ENCODE peak calls at places on chromosomes 6 and 20, in seven cellular contexts. K is PC-3, L is HCT116, N is MM.1S, W is neural progenitor cell, Z is hepatocyte, U is GM23338. X is an unnamed sample.

GRCh38 chr6:52558266-52559000 is 18.4 kb downstream of the TRAM2 start:
- DNase-seq in Z (no peak), U (no peak), W (no peak), L (no peak), N (no peak), K (no peak), X (peak; percentile 59)

GRCh38 chr6:75210885-75211739 is 5.3 kb upstream of the COL12A1 start:
- DNase-seq in W (peak; percentile 83), L (no peak), N (peak; percentile 70), Z (peak; percentile 87), K (peak; percentile 74), U (peak; percentile 88), X (peak; percentile 88)

GRCh38 chr6:142300758-142301251 is 1.0 kb upstream of the ADGRG6 start:
- DNase-seq in N (no peak), L (peak; percentile 55), W (peak; percentile 34), U (no peak), K (peak; percentile 94), Z (peak; percentile 36), X (peak; percentile 30)

GRCh38 chr6:6661684-6662083 is 73.2 kb downstream of the LY86 start:
- DNase-seq in U (no peak), L (no peak), W (no peak), Z (peak; percentile 69), N (no peak), K (peak; percentile 17), X (peak; percentile 54)

GRCh38 chr20:61561111-61561830 is 309.2 kb downstream of the CDH4 start:
- DNase-seq in W (no peak), K (no peak), U (no peak), Z (no peak), N (no peak), L (no peak), X (no peak)

GRCh38 chr20:52493177-52493711 is 301.7 kb upstream of the ZFP64 start:
- DNase-seq in Z (peak; percentile 19), U (no peak), K (no peak), L (no peak), N (peak; percentile 33), W (no peak), X (peak; percentile 64)

GRCh38 chr6:6803180-6803978 is 214.9 kb downstream of the LY86 start:
- DNase-seq in K (peak; percentile 97), N (peak; percentile 95), Z (peak; percentile 49), U (no peak), W (no peak), L (peak; percentile 97), X (no peak)

GRCh38 chr6:23325065-23325464 is 755.7 kb downstream of the HDGFL1 start:
- DNase-seq in Z (no peak), U (no peak), N (no peak), K (no peak), L (no peak), W (no peak), X (no peak)

GRCh38 chr20:36932476-36933426 is 18.8 kb downstream of the SAMHD1 start:
- DNase-seq in Z (no peak), W (no peak), L (no peak), N (no peak), U (no peak), K (no peak), X (peak; percentile 19)

GRCh38 chr20:20211274-20211987 is 156.5 kb upstream of the INSM1 start:
- DNase-seq in K (peak; percentile 58), U (no peak), W (no peak), L (no peak), N (no peak), Z (peak; percentile 51), X (peak; percentile 48)

DNA sequence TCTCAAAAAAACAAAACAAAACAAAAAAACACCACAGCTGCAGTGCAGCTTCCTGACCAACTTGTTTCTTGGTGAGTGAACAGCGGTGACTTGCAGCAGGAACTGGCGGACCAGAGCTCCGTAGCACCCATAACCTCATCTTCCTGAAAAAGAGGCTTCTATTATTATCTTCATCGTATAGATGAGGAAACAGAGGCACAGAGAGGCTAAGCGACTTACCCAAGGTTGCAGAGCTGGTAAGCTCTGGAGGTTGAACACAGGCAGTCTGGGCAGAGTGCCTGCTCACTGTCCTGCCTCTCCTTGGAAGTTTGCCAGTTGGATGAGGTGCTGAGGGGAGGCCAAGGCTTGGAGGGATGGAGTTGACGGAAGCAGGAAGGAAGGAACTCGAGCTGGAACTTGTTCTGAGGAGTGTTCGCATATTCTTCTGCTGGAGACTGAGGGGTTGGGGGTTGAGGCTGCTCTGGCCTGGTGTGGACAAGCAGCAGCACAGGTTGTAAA is 47.9 kb upstream of the CCDC167 start:
- DNase-seq in Z (peak; percentile 58), K (peak; percentile 66), W (no peak), N (no peak), L (no peak), U (no peak), X (peak; percentile 53)
- H3K4me2 ChIP-seq in Z (no peak overlapping the region), K (peak overlapping the region; percentile 17), W (no peak overlapping the region), N (no peak overlapping the region), L (peak overlapping the region; percentile 22), U (no peak overlapping the region), X (no peak overlapping the region)

DNA sequence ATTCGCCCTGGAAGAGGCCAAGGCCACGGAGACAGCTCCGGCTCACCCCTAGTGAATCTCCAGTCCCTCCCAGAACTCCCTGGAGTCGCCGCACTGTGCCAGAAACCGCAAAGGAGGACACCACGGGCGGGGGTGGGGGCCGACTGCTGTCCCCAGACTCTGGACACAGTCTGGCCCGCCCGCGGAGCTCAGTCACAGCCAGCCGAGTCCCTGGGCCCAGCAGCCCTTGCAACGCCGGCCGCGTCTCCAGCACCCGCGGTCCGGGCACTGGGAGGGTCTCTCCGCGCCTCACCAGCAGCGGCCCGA is 541 bp downstream of the PEX6 start:
- DNase-seq in L (no peak), N (no peak), K (peak; percentile 32), Z (peak; percentile 62), U (peak; percentile 60), W (peak; percentile 48), X (peak; percentile 65)
- TF ChIP-seq EZH2phosphoT487 in L (no peak), N (no peak), K (no peak), Z (no peak), U (no peak), W (no peak), X (no peak)

GRCh38 chr20:382291-383115 is 1.9 kb downstream of the TRIB3 start:
- DNase-seq in Z (no peak), N (no peak), W (no peak), L (no peak), K (peak; percentile 48), U (no peak), X (no peak)
- TF ChIP-seq EZH2 in Z (no peak), N (no peak), W (no peak), L (no peak), K (no peak), U (no peak), X (no peak)

GRCh38 chr6:115759051-115759450 is 301.6 kb downstream of the FRK start:
- DNase-seq in W (no peak), N (no peak), L (no peak), U (no peak), K (no peak), Z (no peak), X (no peak)
- H3K4me2 ChIP-seq in W (no peak overlapping the region), N (no peak overlapping the region), L (no peak overlapping the region), U (no peak overlapping the region), K (no peak overlapping the region), Z (no peak overlapping the region), X (no peak overlapping the region)

DNA sequence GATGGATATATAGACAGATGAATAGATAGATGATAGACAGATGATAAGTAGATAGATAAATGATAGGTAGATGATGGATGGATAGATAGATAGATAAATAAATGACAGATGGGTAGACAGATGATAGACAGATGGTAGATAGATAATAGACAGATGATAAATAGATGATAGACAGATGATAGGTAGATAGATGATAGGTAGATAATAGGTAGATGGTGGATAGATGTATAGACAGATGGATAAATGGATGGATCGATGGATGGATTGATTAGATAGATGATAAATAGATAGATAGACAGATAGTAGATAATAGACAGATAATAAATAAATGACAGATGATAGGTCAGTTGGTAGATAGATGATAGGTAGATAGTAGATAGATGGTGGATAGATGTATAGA is 212.7 kb downstream of the NFATC2 start:
- DNase-seq in K (no peak), U (no peak), Z (no peak), W (no peak), L (no peak), N (no peak), X (no peak)
- TF ChIP-seq EZH2phosphoT487 in K (no peak), U (no peak), Z (no peak), W (no peak), L (no peak), N (no peak), X (no peak)

GRCh38 chr20:21513181-21513663 is 642 bp downstream of the NKX2-2 start:
- DNase-seq in L (no peak), N (no peak), U (peak; percentile 47), Z (no peak), W (peak; percentile 58), K (no peak), X (peak; percentile 25)
- TF ChIP-seq EZH2 in L (no peak), N (no peak), U (peak; percentile 97), Z (peak; percentile 8), W (peak; percentile 87), K (no peak), X (no peak)

GRCh38 chr6:130467595-130467994 is 101.8 kb downstream of the TMEM200A start:
- DNase-seq in Z (no peak), W (no peak), U (no peak), K (no peak), L (no peak), N (no peak), X (no peak)
- H3K4me2 ChIP-seq in Z (no peak overlapping the region), W (no peak overlapping the region), U (no peak overlapping the region), K (no peak overlapping the region), L (no peak overlapping the region), N (no peak overlapping the region), X (no peak overlapping the region)

GRCh38 chr6:107491791-107492674 is 2.1 kb downstream of the SOBP start:
- DNase-seq in U (no peak), K (no peak), N (no peak), L (no peak), Z (no peak), W (no peak), X (peak; percentile 72)

GRCh38 chr6:107496892-107497684 is 7.2 kb downstream of the SOBP start:
- DNase-seq in Z (no peak), K (no peak), L (no peak), W (no peak), N (no peak), U (no peak), X (no peak)

GRCh38 chr6:107496041-107496440 is 6.1 kb downstream of the SOBP start:
- DNase-seq in N (no peak), W (no peak), L (no peak), K (no peak), Z (no peak), U (no peak), X (no peak)

GRCh38 chr6:107493158-107494057 is 3.5 kb downstream of the SOBP start:
- DNase-seq in L (no peak), N (no peak), K (no peak), Z (peak; percentile 31), U (peak; percentile 59), W (peak; percentile 85), X (peak; percentile 24)

GRCh38 chr6:107495196-107495643 is 5.3 kb downstream of the SOBP start:
- DNase-seq in K (no peak), N (no peak), L (no peak), Z (no peak), W (no peak), U (no peak), X (peak; percentile 50)
- TF ChIP-seq EZH2phosphoT487 in K (no peak), N (no peak), L (no peak), Z (no peak), W (no peak), U (no peak), X (no peak)

X was measured in GM23248.